ENCODE peak calls at places on chromosomes 5 and 9, in five cellular contexts. One of them, this sample, is unnamed.

GRCh38 chr9:130263601-130264413 is 1.8 kb upstream of the HMCN2 start:
- DNase-seq in SW 1271: no peak
- DNase-seq in mesenchymal stem cell: peak
- DNase-seq in activated T-cell treated with anti-CD3 and anti-CD28 coated beads for 48 hours: no peak
- DNase-seq in memory B cell: no peak
- DNase-seq in this sample: no peak

GRCh38 chr5:66307647-66308257 is 163.7 kb downstream of the SREK1 start:
- DNase-seq in SW 1271: peak
- DNase-seq in mesenchymal stem cell: peak
- DNase-seq in activated T-cell treated with anti-CD3 and anti-CD28 coated beads for 48 hours: no peak
- DNase-seq in memory B cell: peak
- DNase-seq in this sample: no peak

GRCh38 chr5:62132279-62132678 is 173.7 kb upstream of the KIF2A start:
- DNase-seq in SW 1271: no peak
- DNase-seq in mesenchymal stem cell: peak
- DNase-seq in activated T-cell treated with anti-CD3 and anti-CD28 coated beads for 48 hours: no peak
- DNase-seq in memory B cell: no peak
- DNase-seq in this sample: no peak

GRCh38 chr5:171773106-171773505 is 12.5 kb upstream of the SMIM23 start:
- DNase-seq in SW 1271: no peak
- DNase-seq in mesenchymal stem cell: no peak
- DNase-seq in activated T-cell treated with anti-CD3 and anti-CD28 coated beads for 48 hours: no peak
- DNase-seq in memory B cell: no peak
- DNase-seq in this sample: no peak

GRCh38 chr5:131944700-131945550 is 538 bp downstream of the MEIKIN start:
- DNase-seq in SW 1271: no peak
- DNase-seq in mesenchymal stem cell: no peak
- DNase-seq in activated T-cell treated with anti-CD3 and anti-CD28 coated beads for 48 hours: no peak
- DNase-seq in memory B cell: no peak
- DNase-seq in this sample: no peak

GRCh38 chr5:150302301-150303069 is at the start of gene ARSI:
- DNase-seq in SW 1271: no peak
- DNase-seq in mesenchymal stem cell: peak
- DNase-seq in activated T-cell treated with anti-CD3 and anti-CD28 coated beads for 48 hours: no peak
- DNase-seq in memory B cell: no peak
- DNase-seq in this sample: no peak

GRCh38 chr5:77367733-77368132 is 124.4 kb downstream of the WDR41 start:
- DNase-seq in SW 1271: no peak
- DNase-seq in mesenchymal stem cell: peak
- DNase-seq in activated T-cell treated with anti-CD3 and anti-CD28 coated beads for 48 hours: peak
- DNase-seq in memory B cell: no peak
- DNase-seq in this sample: no peak

GRCh38 chr9:347667-348292 is 133.1 kb downstream of the DOCK8 start:
- DNase-seq in SW 1271: no peak
- DNase-seq in mesenchymal stem cell: peak
- DNase-seq in activated T-cell treated with anti-CD3 and anti-CD28 coated beads for 48 hours: no peak
- DNase-seq in memory B cell: no peak
- DNase-seq in this sample: no peak

GRCh38 chr9:123456011-123456410 is 100.0 kb downstream of the CRB2 start:
- DNase-seq in SW 1271: no peak
- DNase-seq in mesenchymal stem cell: no peak
- DNase-seq in activated T-cell treated with anti-CD3 and anti-CD28 coated beads for 48 hours: no peak
- DNase-seq in memory B cell: no peak
- DNase-seq in this sample: no peak

This sample was measured in GM12891.